ENCODE peak calls at places on chromosomes 6 and 20, in five cellular contexts. One of them, this sample, is unnamed.

GRCh38 chr6:1464796-1465348 is 75.5 kb downstream of the FOXF2 start:
- DNase-seq in brain microvascular endothelial cell: no peak
- DNase-seq in spleen: no peak
- DNase-seq in uterus: no peak
- DNase-seq in H1: no peak
- DNase-seq in this sample: no peak

GRCh38 chr20:21365771-21366170 is 31.6 kb downstream of the NKX2-4 start:
- DNase-seq in brain microvascular endothelial cell: no peak
- DNase-seq in uterus: no peak
- DNase-seq in H1: no peak
- DNase-seq in spleen: no peak
- DNase-seq in this sample: no peak

GRCh38 chr20:33693741-33694645 is 7.8 kb upstream of the E2F1 start:
- DNase-seq in brain microvascular endothelial cell: no peak
- DNase-seq in uterus: no peak
- DNase-seq in spleen: no peak
- DNase-seq in H1: no peak
- DNase-seq in this sample: no peak

GRCh38 chr6:156741287-156742073 is 35.7 kb upstream of the ARID1B start:
- DNase-seq in uterus: no peak
- DNase-seq in brain microvascular endothelial cell: no peak
- DNase-seq in H1: no peak
- DNase-seq in spleen: no peak
- DNase-seq in this sample: no peak

GRCh38 chr6:26315274-26315673 is 49.7 kb upstream of the BTN3A2 start:
- DNase-seq in H1: no peak
- DNase-seq in brain microvascular endothelial cell: no peak
- DNase-seq in uterus: no peak
- DNase-seq in spleen: no peak
- DNase-seq in this sample: no peak

GRCh38 chr6:143842902-143843688 is at the start of gene LTV1:
- DNase-seq in H1: peak; percentile 88
- DNase-seq in spleen: peak; percentile 98
- DNase-seq in brain microvascular endothelial cell: peak; percentile 96
- DNase-seq in uterus: peak; percentile 96
- DNase-seq in this sample: peak; percentile 85

GRCh38 chr20:36717657-36718056 is 28.2 kb downstream of the NDRG3 start:
- DNase-seq in spleen: no peak
- DNase-seq in H1: no peak
- DNase-seq in brain microvascular endothelial cell: no peak
- DNase-seq in uterus: no peak
- DNase-seq in this sample: no peak

GRCh38 chr6:52328721-52329120 is 33.2 kb upstream of the PAQR8 start:
- DNase-seq in H1: no peak
- DNase-seq in brain microvascular endothelial cell: no peak
- DNase-seq in uterus: no peak
- DNase-seq in spleen: no peak
- DNase-seq in this sample: no peak

GRCh38 chr6:42896178-42896719 is 16.8 kb downstream of the RPL7L1 start:
- DNase-seq in brain microvascular endothelial cell: no peak
- DNase-seq in uterus: no peak
- DNase-seq in spleen: no peak
- DNase-seq in H1: no peak
- DNase-seq in this sample: no peak

GRCh38 chr6:142851601-142852000 is 93.4 kb downstream of the HIVEP2 start:
- DNase-seq in H1: no peak
- DNase-seq in spleen: no peak
- DNase-seq in uterus: no peak
- DNase-seq in brain microvascular endothelial cell: no peak
- DNase-seq in this sample: no peak

GRCh38 chr20:59519707-59520014 is 84.7 kb upstream of the PHACTR3 start:
- DNase-seq in H1: no peak
- DNase-seq in brain microvascular endothelial cell: no peak
- DNase-seq in spleen: no peak
- DNase-seq in uterus: no peak
- DNase-seq in this sample: no peak

GRCh38 chr6:37047933-37048850 is 42.7 kb downstream of the FGD2 start:
- DNase-seq in uterus: no peak
- DNase-seq in brain microvascular endothelial cell: no peak
- DNase-seq in spleen: peak; percentile 64
- DNase-seq in H1: no peak
- DNase-seq in this sample: no peak

GRCh38 chr6:21999012-21999528 is 297.8 kb downstream of the PRL start:
- DNase-seq in spleen: no peak
- DNase-seq in uterus: no peak
- DNase-seq in H1: no peak
- DNase-seq in brain microvascular endothelial cell: peak; percentile 72
- DNase-seq in this sample: no peak

GRCh38 chr20:47241345-47241781 is 115.1 kb downstream of the ZMYND8 start:
- DNase-seq in uterus: peak; percentile 40
- DNase-seq in H1: no peak
- DNase-seq in brain microvascular endothelial cell: peak; percentile 20
- DNase-seq in spleen: no peak
- DNase-seq in this sample: no peak

GRCh38 chr6:105459884-105460283 is 57.0 kb upstream of the PREP start:
- DNase-seq in uterus: no peak
- DNase-seq in brain microvascular endothelial cell: peak; percentile 53
- DNase-seq in spleen: no peak
- DNase-seq in H1: no peak
- DNase-seq in this sample: no peak

GRCh38 chr6:144681334-144681733 is 396.2 kb downstream of the UTRN start:
- DNase-seq in brain microvascular endothelial cell: no peak
- DNase-seq in uterus: no peak
- DNase-seq in spleen: no peak
- DNase-seq in H1: no peak
- DNase-seq in this sample: no peak

GRCh38 chr6:24520929-24521546 is 26.3 kb downstream of the ALDH5A1 start:
- DNase-seq in uterus: no peak
- DNase-seq in spleen: peak; percentile 82
- DNase-seq in H1: peak; percentile 25
- DNase-seq in brain microvascular endothelial cell: peak; percentile 31
- DNase-seq in this sample: no peak

GRCh38 chr6:27374824-27375612 is 13.5 kb upstream of the ZNF391 start:
- DNase-seq in uterus: peak; percentile 71
- DNase-seq in H1: peak; percentile 66
- DNase-seq in spleen: peak; percentile 93
- DNase-seq in brain microvascular endothelial cell: peak; percentile 44
- DNase-seq in this sample: peak; percentile 47

GRCh38 chr20:22684072-22684762 is 99.8 kb upstream of the FOXA2 start:
- DNase-seq in uterus: peak; percentile 32
- DNase-seq in H1: peak; percentile 47
- DNase-seq in brain microvascular endothelial cell: peak; percentile 76
- DNase-seq in spleen: no peak
- DNase-seq in this sample: no peak

DNA sequence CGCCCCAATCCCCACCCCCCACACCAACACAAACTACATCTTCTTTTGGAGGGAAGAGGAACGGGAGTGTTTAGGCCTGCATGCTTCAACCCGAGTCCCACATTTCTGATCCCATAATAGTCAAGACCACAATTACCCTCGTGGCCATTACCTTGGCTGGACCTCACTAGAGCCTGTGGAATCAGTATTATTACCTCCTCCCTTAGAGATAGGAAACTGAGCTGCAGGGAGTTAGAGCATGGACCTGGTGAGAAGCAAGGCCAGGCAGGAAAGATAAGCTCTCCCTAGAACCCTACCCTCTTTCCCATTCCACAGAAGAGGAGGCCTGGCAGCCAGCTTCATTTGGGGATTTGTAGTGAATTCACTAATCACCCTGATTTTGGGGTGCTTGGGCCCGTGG is 74.1 kb downstream of the NCR2 start:
- DNase-seq in brain microvascular endothelial cell: no peak
- DNase-seq in uterus: no peak
- DNase-seq in H1: no peak
- DNase-seq in spleen: no peak
- DNase-seq in this sample: no peak
- H3K4me3 ChIP-seq in brain microvascular endothelial cell: no peak overlapping the region
- H3K4me3 ChIP-seq in uterus: no peak overlapping the region
- H3K4me3 ChIP-seq in H1: no peak overlapping the region
- H3K4me3 ChIP-seq in spleen: no peak overlapping the region
- H3K4me3 ChIP-seq in this sample: no peak overlapping the region

DNA sequence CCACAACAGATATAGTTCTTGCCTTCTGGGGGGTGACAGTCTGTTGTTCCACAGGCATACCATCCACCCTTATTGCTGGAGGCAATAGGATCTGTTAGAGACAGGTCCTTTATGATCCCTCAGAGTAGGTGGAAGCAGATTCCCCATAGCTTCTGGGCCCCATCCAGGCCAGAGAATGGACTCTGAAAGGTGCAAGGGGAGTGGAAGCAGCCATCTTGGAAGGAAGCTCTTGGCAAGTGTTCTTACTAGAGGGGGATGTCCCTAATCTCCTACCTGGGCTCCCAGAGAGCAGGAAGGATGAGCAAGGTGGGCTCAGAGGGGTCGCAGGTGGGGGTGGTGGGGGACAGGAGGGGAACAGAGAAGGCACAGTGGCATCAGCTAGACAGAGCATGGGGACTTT is 33.4 kb downstream of the CEBPB start:
- DNase-seq in uterus: no peak
- DNase-seq in H1: no peak
- DNase-seq in brain microvascular endothelial cell: no peak
- DNase-seq in spleen: no peak
- DNase-seq in this sample: no peak
- H3K27ac ChIP-seq in uterus: peak overlapping the region; percentile 93
- H3K27ac ChIP-seq in H1: no peak overlapping the region
- H3K27ac ChIP-seq in brain microvascular endothelial cell: no peak overlapping the region
- H3K27ac ChIP-seq in spleen: peak overlapping the region; percentile 93
- H3K27ac ChIP-seq in this sample: no peak overlapping the region

GRCh38 chr20:48690888-48691287 is 136.9 kb downstream of the PREX1 start:
- DNase-seq in spleen: peak; percentile 64
- DNase-seq in uterus: no peak
- DNase-seq in brain microvascular endothelial cell: no peak
- DNase-seq in H1: no peak
- DNase-seq in this sample: no peak
- H3K36me3 ChIP-seq in spleen: peaks cover 100% of the 10 kb centered on the region
- H3K36me3 ChIP-seq in uterus: no peaks in the 10 kb centered on the region
- H3K36me3 ChIP-seq in brain microvascular endothelial cell: no peaks in the 10 kb centered on the region
- H3K36me3 ChIP-seq in H1: no peaks in the 10 kb centered on the region
- H3K36me3 ChIP-seq in this sample: peaks cover 76% of the 10 kb centered on the region

DNA sequence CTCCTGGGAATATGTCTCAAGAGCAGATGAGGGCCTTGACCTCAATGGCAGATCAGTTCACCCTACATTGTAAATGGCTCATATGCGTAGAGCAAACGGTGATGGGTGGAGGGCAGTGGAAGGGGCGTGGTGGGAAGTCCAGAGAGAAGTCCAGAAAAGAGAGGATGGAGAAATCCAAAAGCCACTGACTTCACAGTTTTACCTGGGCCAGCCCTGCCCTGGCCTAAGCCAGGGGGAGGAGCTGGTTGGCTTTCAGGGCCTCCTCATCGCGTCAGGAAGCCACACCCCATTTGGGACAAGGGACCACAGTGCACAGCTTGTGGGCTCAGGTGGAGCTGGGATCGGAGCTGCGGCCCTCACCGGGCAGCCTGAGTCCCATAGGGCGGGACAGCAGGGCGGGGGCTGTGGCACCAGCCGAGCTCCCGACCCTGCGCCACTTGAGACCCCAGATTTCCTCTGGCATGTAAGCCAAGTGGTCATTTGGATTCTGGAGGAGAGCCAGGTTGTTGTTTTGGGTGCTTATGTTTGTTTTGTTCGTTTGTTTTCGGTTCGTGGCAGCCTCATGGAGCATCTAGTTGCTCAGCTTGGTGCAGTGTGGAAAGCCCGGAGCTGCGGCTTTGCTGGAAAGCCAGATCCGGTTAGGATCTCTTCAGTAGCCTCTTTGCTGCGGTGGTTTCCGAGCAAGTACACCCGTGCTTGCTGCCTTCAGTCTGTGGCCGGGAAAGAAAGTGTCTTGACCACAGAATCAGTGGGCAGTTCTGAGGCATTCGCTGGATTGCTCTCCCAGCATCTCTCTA is 42.2 kb downstream of the RIOK1 start:
- DNase-seq in spleen: no peak
- DNase-seq in uterus: no peak
- DNase-seq in brain microvascular endothelial cell: peak; percentile 29
- DNase-seq in H1: no peak
- DNase-seq in this sample: no peak
- H3K4me3 ChIP-seq in spleen: no peak overlapping the region
- H3K4me3 ChIP-seq in uterus: no peak overlapping the region
- H3K4me3 ChIP-seq in brain microvascular endothelial cell: no peak overlapping the region
- H3K4me3 ChIP-seq in H1: no peak overlapping the region
- H3K4me3 ChIP-seq in this sample: no peak overlapping the region

GRCh38 chr6:159433550-159433949 is 259.5 kb downstream of the SOD2 start:
- DNase-seq in brain microvascular endothelial cell: no peak
- DNase-seq in H1: no peak
- DNase-seq in uterus: no peak
- DNase-seq in spleen: no peak
- DNase-seq in this sample: no peak
- H3K27ac ChIP-seq in brain microvascular endothelial cell: no peak overlapping the region
- H3K27ac ChIP-seq in H1: no peak overlapping the region
- H3K27ac ChIP-seq in uterus: no peak overlapping the region
- H3K27ac ChIP-seq in spleen: no peak overlapping the region
- H3K27ac ChIP-seq in this sample: no peak overlapping the region

DNA sequence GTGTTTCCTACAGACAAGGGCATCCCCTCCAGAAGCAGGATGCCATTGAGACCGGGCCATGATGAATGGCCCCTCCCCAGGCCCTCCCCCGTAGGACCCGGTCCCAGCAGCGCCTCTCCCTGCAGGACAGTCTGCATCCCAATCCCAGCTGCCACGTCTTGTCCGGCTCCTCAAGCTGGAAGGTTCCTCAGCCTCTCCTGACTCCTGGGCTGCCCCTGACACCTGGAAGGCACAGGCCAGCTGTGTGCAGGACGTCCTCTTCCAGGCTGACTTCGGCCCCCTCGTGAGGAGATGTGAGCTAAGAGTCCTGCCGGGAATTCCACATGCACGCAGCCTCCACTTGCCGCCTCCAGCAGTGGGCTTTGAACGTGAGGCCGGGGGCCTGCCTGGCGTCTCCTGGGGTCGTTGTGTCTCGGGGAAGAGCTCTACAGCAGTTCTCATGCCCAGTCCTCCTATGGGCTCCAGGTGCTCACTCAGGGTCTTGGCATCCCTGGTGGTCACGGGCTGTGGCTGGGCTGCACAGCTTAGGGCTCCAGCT is 64.4 kb downstream of the TAF4 start:
- DNase-seq in spleen: no peak
- DNase-seq in H1: no peak
- DNase-seq in brain microvascular endothelial cell: no peak
- DNase-seq in uterus: no peak
- DNase-seq in this sample: no peak
- H3K36me3 ChIP-seq in spleen: peaks cover 100% of the 10 kb centered on the region
- H3K36me3 ChIP-seq in H1: peaks cover 50% of the 10 kb centered on the region
- H3K36me3 ChIP-seq in brain microvascular endothelial cell: peaks cover 29% of the 10 kb centered on the region
- H3K36me3 ChIP-seq in uterus: no peaks in the 10 kb centered on the region
- H3K36me3 ChIP-seq in this sample: peaks cover 62% of the 10 kb centered on the region

GRCh38 chr6:46219661-46220060 is 48.9 kb upstream of the ENPP5 start:
- DNase-seq in H1: no peak
- DNase-seq in uterus: no peak
- DNase-seq in brain microvascular endothelial cell: no peak
- DNase-seq in spleen: no peak
- DNase-seq in this sample: no peak
- H3K4me3 ChIP-seq in H1: no peak overlapping the region
- H3K4me3 ChIP-seq in uterus: no peak overlapping the region
- H3K4me3 ChIP-seq in brain microvascular endothelial cell: no peak overlapping the region
- H3K4me3 ChIP-seq in spleen: no peak overlapping the region
- H3K4me3 ChIP-seq in this sample: no peak overlapping the region

DNA sequence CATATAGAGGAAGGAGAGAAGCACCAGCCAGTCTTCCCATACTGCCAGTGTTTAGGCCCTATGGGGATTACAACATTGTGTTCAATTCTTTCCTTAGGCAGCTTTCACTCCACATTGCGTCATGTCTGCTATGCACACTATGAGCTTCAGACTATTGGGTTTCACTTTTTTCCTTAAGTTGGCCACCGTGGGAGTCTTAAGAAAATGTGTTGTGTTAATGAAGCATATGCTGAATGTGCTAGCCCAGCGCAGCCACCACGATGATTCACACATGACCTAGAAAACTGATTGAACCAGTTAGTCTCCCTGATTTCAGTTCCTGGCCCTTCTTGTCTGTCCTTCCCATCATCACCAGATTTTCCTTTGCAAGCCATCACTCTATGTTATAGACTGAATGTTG is 21.5 kb downstream of the TUBB2B start:
- DNase-seq in spleen: no peak
- DNase-seq in H1: no peak
- DNase-seq in uterus: no peak
- DNase-seq in brain microvascular endothelial cell: peak; percentile 97
- DNase-seq in this sample: no peak
- H3K27ac ChIP-seq in spleen: no peak overlapping the region
- H3K27ac ChIP-seq in H1: no peak overlapping the region
- H3K27ac ChIP-seq in uterus: no peak overlapping the region
- H3K27ac ChIP-seq in brain microvascular endothelial cell: peak overlapping the region; percentile 77
- H3K27ac ChIP-seq in this sample: no peak overlapping the region